ENCODE peak calls at places on chromosomes 5 and 9, in nine cellular contexts. W is EL, O is NCI-H2171 treated with DMSO at 0.1 percent for 48 hours, J is GM23338, Q is KG1, U is fibroblast of lung, N is HEK293T, B is Peyer's patch, Z is fibroblast of mammary gland. Y is an unnamed sample.

GRCh38 chr9:101791938-101792337 is 53.5 kb upstream of the GRIN3A start:
- DNase-seq in W (peak; percentile 17), O (peak; percentile 68), J (peak; percentile 75), Q (no peak), U (no peak), N (peak; percentile 41), B (no peak), Z (peak; percentile 36), Y (no peak)

GRCh38 chr9:36853233-36853632 is 180.8 kb downstream of the PAX5 start:
- DNase-seq in W (no peak), O (no peak), J (no peak), Q (no peak), U (no peak), N (no peak), B (no peak), Z (no peak), Y (no peak)

GRCh38 chr5:88089757-88090390 is 178.8 kb downstream of the TMEM161B start:
- DNase-seq in W (no peak), O (no peak), J (peak; percentile 46), Q (no peak), U (no peak), N (no peak), B (no peak), Z (no peak), Y (no peak)

GRCh38 chr5:136781464-136781863 is 416.1 kb upstream of the TRPC7 start:
- DNase-seq in W (peak; percentile 80), O (no peak), J (no peak), Q (no peak), U (no peak), N (no peak), B (no peak), Z (peak; percentile 45), Y (no peak)

GRCh38 chr5:160245506-160246100 is 16.3 kb downstream of the FABP6 start:
- DNase-seq in W (no peak), O (peak; percentile 89), J (no peak), Q (no peak), U (no peak), N (no peak), B (no peak), Z (no peak), Y (no peak)

GRCh38 chr9:93730213-93730612 is 153.8 kb downstream of the PHF2 start:
- DNase-seq in W (no peak), O (no peak), J (no peak), Q (no peak), U (no peak), N (no peak), B (no peak), Z (no peak), Y (no peak)

GRCh38 chr9:6805532-6805931 is 47.8 kb downstream of the KDM4C start:
- DNase-seq in W (no peak), O (peak; percentile 61), J (no peak), Q (no peak), U (peak; percentile 63), N (no peak), B (no peak), Z (peak; percentile 74), Y (peak; percentile 38)

GRCh38 chr9:72022846-72023245 is 37.6 kb downstream of the C9orf57 start:
- DNase-seq in W (peak; percentile 77), O (no peak), J (no peak), Q (no peak), U (peak; percentile 73), N (no peak), B (no peak), Z (peak; percentile 91), Y (no peak)

GRCh38 chr5:169169786-169170185 is 131.2 kb downstream of the SLIT3 start:
- DNase-seq in W (peak; percentile 32), O (no peak), J (no peak), Q (no peak), U (no peak), N (no peak), B (no peak), Z (no peak), Y (no peak)

GRCh38 chr5:37871023-37871815 is 31.4 kb upstream of the GDNF start:
- DNase-seq in W (peak; percentile 86), O (no peak), J (no peak), Q (no peak), U (peak; percentile 7), N (no peak), B (no peak), Z (peak; percentile 91), Y (no peak)

GRCh38 chr5:76718381-76718832 is 2.5 kb downstream of the F2R start:
- DNase-seq in W (peak; percentile 35), O (no peak), J (no peak), Q (no peak), U (no peak), N (no peak), B (no peak), Z (peak; percentile 24), Y (no peak)

GRCh38 chr9:82957526-82958379 is 105.2 kb downstream of the RASEF start:
- DNase-seq in W (no peak), O (peak; percentile 88), J (no peak), Q (no peak), U (no peak), N (peak; percentile 41), B (no peak), Z (no peak), Y (no peak)

GRCh38 chr9:83669067-83669466 is 38.7 kb downstream of the UBQLN1 start:
- DNase-seq in W (no peak), O (no peak), J (no peak), Q (no peak), U (no peak), N (no peak), B (no peak), Z (no peak), Y (no peak)

GRCh38 chr5:67030289-67031069 is 166.1 kb downstream of the CD180 start:
- DNase-seq in W (peak; percentile 29), O (no peak), J (no peak), Q (no peak), U (peak; percentile 58), N (no peak), B (no peak), Z (peak; percentile 44), Y (no peak)

GRCh38 chr9:131500377-131500776 is 2.3 kb upstream of the POMT1 start:
- DNase-seq in W (no peak), O (no peak), J (no peak), Q (no peak), U (no peak), N (no peak), B (no peak), Z (no peak), Y (no peak)

GRCh38 chr9:115411516-115411915 is 293.6 kb upstream of the TNC start:
- DNase-seq in W (peak; percentile 23), O (no peak), J (no peak), Q (no peak), U (peak; percentile 14), N (no peak), B (no peak), Z (peak; percentile 53), Y (no peak)

GRCh38 chr5:127806776-127807175 is 103.6 kb downstream of the CCDC192 start:
- DNase-seq in W (no peak), O (no peak), J (no peak), Q (no peak), U (no peak), N (no peak), B (no peak), Z (no peak), Y (no peak)

GRCh38 chr5:162096448-162096847 is 28.9 kb downstream of the GABRG2 start:
- DNase-seq in W (no peak), O (no peak), J (peak; percentile 45), Q (no peak), U (no peak), N (no peak), B (no peak), Z (no peak), Y (no peak)

GRCh38 chr9:92992549-92992948 is 45.2 kb downstream of the FGD3 start:
- DNase-seq in W (no peak), O (no peak), J (peak; percentile 60), Q (no peak), U (no peak), N (no peak), B (no peak), Z (no peak), Y (no peak)

GRCh38 chr9:94875300-94876063 is 149.0 kb downstream of the AOPEP start:
- DNase-seq in W (no peak), O (no peak), J (no peak), Q (no peak), U (no peak), N (no peak), B (no peak), Z (no peak), Y (no peak)

GRCh38 chr5:147918101-147918500 is 11.8 kb upstream of the C5orf46 start:
- DNase-seq in W (no peak), O (no peak), J (no peak), Q (no peak), U (peak; percentile 61), N (no peak), B (no peak), Z (peak; percentile 25), Y (no peak)

Y was measured in stomach.